ENCODE peak calls at places on chromosome X, in nine cellular contexts. J, V, G, H, Q, C, Z, S and O are unnamed samples.

GRCh38 chrX:93875621-93876282 is 201.7 kb downstream of the FAM133A start:
- DNase-seq in Q (no peak), G (no peak), V (no peak), S (no peak), J (no peak), C (no peak), Z (no peak), H (no peak), O (no peak)

GRCh38 chrX:65718538-65718937 is 51.1 kb downstream of the MSN start:
- DNase-seq in G (no peak), V (no peak), C (no peak), Q (no peak), S (no peak), Z (no peak), H (no peak), J (no peak), O (no peak)

GRCh38 chrX:70262952-70263567 is 3.1 kb upstream of the P2RY4 start:
- DNase-seq in J (peak; percentile 47), Z (peak; percentile 29), V (no peak), C (peak; percentile 49), G (peak; percentile 64), H (peak; percentile 46), S (peak; percentile 42), Q (peak; percentile 65), O (peak; percentile 77)

GRCh38 chrX:55142206-55142918 is 53.5 kb downstream of the PAGE2 start:
- DNase-seq in H (no peak), J (no peak), Z (no peak), Q (no peak), C (no peak), V (no peak), G (no peak), S (no peak), O (no peak)

GRCh38 chrX:137563681-137564651 is 2.0 kb upstream of the ZIC3 start:
- DNase-seq in V (no peak), Q (no peak), S (peak; percentile 57), G (peak; percentile 48), H (no peak), J (no peak), Z (no peak), C (no peak), O (no peak)

GRCh38 chrX:118455013-118455412 is 40.6 kb upstream of the DOCK11 start:
- DNase-seq in H (no peak), V (no peak), C (no peak), G (no peak), Z (no peak), S (no peak), Q (no peak), J (no peak), O (no peak)

GRCh38 chrX:2513120-2513664 is 12.4 kb upstream of the DHRSX start:
- DNase-seq in J (no peak), V (no peak), S (no peak), H (peak; percentile 56), C (no peak), Z (no peak), Q (no peak), G (no peak), O (no peak)

GRCh38 chrX:136636121-136636520 is 11.8 kb upstream of the CD40LG start:
- DNase-seq in J (no peak), H (no peak), Z (no peak), C (no peak), S (no peak), Q (no peak), V (no peak), G (peak; percentile 78), O (no peak)

GRCh38 chrX:124518888-124519287 is 172.5 kb downstream of the SH2D1A start:
- DNase-seq in Z (no peak), S (no peak), C (no peak), J (no peak), V (no peak), Q (no peak), G (no peak), H (no peak), O (no peak)

GRCh38 chrX:8704184-8704583 is 27.8 kb downstream of the ANOS1 start:
- DNase-seq in C (no peak), J (no peak), Q (no peak), H (no peak), G (no peak), Z (no peak), V (no peak), S (no peak), O (no peak)

GRCh38 chrX:56000729-56001128 is 231.4 kb upstream of the KLF8 start:
- DNase-seq in G (no peak), H (no peak), Z (no peak), Q (no peak), C (no peak), S (no peak), V (no peak), J (no peak), O (no peak)

GRCh38 chrX:38341442-38341841 is 11.0 kb upstream of the OTC start:
- DNase-seq in C (no peak), S (no peak), Q (no peak), H (no peak), J (no peak), Z (no peak), V (no peak), G (no peak), O (no peak)

GRCh38 chrX:48068096-48068887 is 3.1 kb downstream of the ZNF630 start:
- DNase-seq in C (no peak), J (no peak), V (no peak), G (no peak), S (no peak), Q (no peak), Z (no peak), H (no peak), O (no peak)

GRCh38 chrX:3526084-3526483 is 179.6 kb upstream of the MXRA5 start:
- DNase-seq in Z (no peak), C (no peak), H (no peak), J (no peak), G (no peak), S (no peak), V (no peak), Q (no peak), O (no peak)

GRCh38 chrX:68532828-68533227 is 34.0 kb downstream of the YIPF6 start:
- DNase-seq in H (no peak), V (no peak), Z (no peak), G (no peak), J (no peak), S (no peak), Q (no peak), C (peak; percentile 30), O (no peak)

GRCh38 chrX:11564546-11564945 is 101.2 kb downstream of the ARHGAP6 start:
- DNase-seq in V (no peak), S (no peak), J (no peak), Q (no peak), G (no peak), C (peak; percentile 34), Z (peak; percentile 21), H (no peak), O (no peak)

GRCh38 chrX:148385471-148385870 is 114.9 kb upstream of the AFF2 start:
- DNase-seq in J (no peak), Q (no peak), C (no peak), S (no peak), G (no peak), H (no peak), V (no peak), Z (no peak), O (no peak)

GRCh38 chrX:85963736-85964135 is 83.6 kb downstream of the CHM start:
- DNase-seq in Q (no peak), S (no peak), J (no peak), G (no peak), V (no peak), C (peak; percentile 90), Z (peak; percentile 54), H (no peak), O (no peak)

GRCh38 chrX:49879656-49880277 is 483 bp downstream of the USP27X start:
- DNase-seq in C (no peak), H (no peak), Z (peak; percentile 14), S (no peak), V (no peak), J (no peak), Q (peak; percentile 51), G (no peak), O (peak; percentile 64)

GRCh38 chrX:103431316-103431715 is 55.0 kb downstream of the BEX3 start:
- DNase-seq in J (no peak), S (no peak), H (no peak), V (no peak), C (peak; percentile 76), G (no peak), Z (peak; percentile 36), Q (no peak), O (no peak)

GRCh38 chrX:136529795-136530194 is 2.2 kb upstream of the VGLL1 start:
- DNase-seq in V (no peak), S (no peak), Z (no peak), G (no peak), C (no peak), H (no peak), Q (no peak), J (no peak), O (no peak)

GRCh38 chrX:23661671-23662070 is 5.6 kb upstream of the PRDX4 start:
- DNase-seq in C (peak; percentile 34), H (no peak), Z (no peak), V (no peak), J (no peak), Q (no peak), G (no peak), S (no peak), O (no peak)

GRCh38 chrX:20320461-20321159 is 53.9 kb upstream of the RPS6KA3 start:
- DNase-seq in S (no peak), V (peak; percentile 10), Z (peak; percentile 8), G (no peak), C (no peak), H (peak; percentile 76), J (peak; percentile 5), Q (no peak), O (peak; percentile 62)

GRCh38 chrX:94329182-94329581 is 655.2 kb downstream of the FAM133A start:
- DNase-seq in Z (no peak), Q (no peak), V (no peak), C (no peak), G (no peak), S (no peak), J (no peak), H (no peak), O (no peak)

GRCh38 chrX:130260316-130260715 is 8.4 kb downstream of the ZNF280C start:
- DNase-seq in S (no peak), V (no peak), C (peak; percentile 81), H (no peak), J (no peak), Z (no peak), Q (no peak), G (no peak), O (no peak)

GRCh38 chrX:12410523-12410922 is 272.2 kb downstream of the FRMPD4 start:
- DNase-seq in S (no peak), C (no peak), V (no peak), J (no peak), Q (no peak), G (no peak), H (no peak), Z (no peak), O (no peak)

GRCh38 chrX:77937291-77937690 is 26.8 kb downstream of the ATP7A start:
- DNase-seq in S (no peak), G (no peak), H (no peak), Z (peak; percentile 47), J (no peak), C (peak; percentile 55), Q (no peak), V (no peak), O (no peak)

GRCh38 chrX:100609591-100609990 is 24.9 kb downstream of the TNMD start:
- DNase-seq in Q (no peak), J (no peak), H (no peak), G (no peak), V (no peak), C (no peak), Z (peak; percentile 24), S (no peak), O (no peak)